ENCODE peak calls at places on chromosomes 6 and 20, in nine cellular contexts. F, O, N, S, L, G, U, W and V are unnamed samples.

GRCh38 chr6:53829698-53830221 is 35.0 kb downstream of the LRRC1 start:
- DNase-seq in F (no peak), O (no peak), N (no peak), S (no peak), L (no peak), G (no peak), U (no peak), W (no peak), V (no peak)

GRCh38 chr6:150221152-150221551 is 78.3 kb downstream of the PPP1R14C start:
- DNase-seq in F (no peak), O (no peak), N (no peak), S (no peak), L (no peak), G (no peak), U (no peak), W (no peak), V (no peak)

GRCh38 chr6:124676033-124676432 is 286.2 kb upstream of the RNF217 start:
- DNase-seq in F (no peak), O (no peak), N (no peak), S (peak), L (no peak), G (no peak), U (no peak), W (no peak), V (no peak)

GRCh38 chr20:57738484-57738883 is 28.7 kb upstream of the PMEPA1 start:
- DNase-seq in F (peak), O (no peak), N (no peak), S (no peak), L (no peak), G (no peak), U (no peak), W (no peak), V (no peak)

GRCh38 chr20:46253391-46253790 is 54.9 kb downstream of the CDH22 start:
- DNase-seq in F (peak), O (no peak), N (no peak), S (peak), L (no peak), G (no peak), U (no peak), W (no peak), V (no peak)

GRCh38 chr20:62808211-62808865 is 3.7 kb downstream of the OGFR start:
- DNase-seq in F (peak), O (peak), N (peak), S (peak), L (peak), G (peak), U (peak), W (no peak), V (no peak)

GRCh38 chr6:92050216-92050615 is 1369.1 kb downstream of the EPHA7 start:
- DNase-seq in F (no peak), O (no peak), N (no peak), S (no peak), L (no peak), G (no peak), U (no peak), W (no peak), V (no peak)

GRCh38 chr6:122730334-122730733 is 49.2 kb upstream of the FABP7 start:
- DNase-seq in F (no peak), O (no peak), N (no peak), S (no peak), L (no peak), G (no peak), U (no peak), W (no peak), V (no peak)

GRCh38 chr6:125346143-125346925 is 44.6 kb upstream of the HDDC2 start:
- DNase-seq in F (no peak), O (no peak), N (no peak), S (no peak), L (peak), G (no peak), U (no peak), W (no peak), V (no peak)

GRCh38 chr6:71248306-71248705 is 40.3 kb upstream of the OGFRL1 start:
- DNase-seq in F (peak), O (no peak), N (no peak), S (peak), L (peak), G (no peak), U (no peak), W (no peak), V (no peak)

GRCh38 chr20:24582373-24583168 is 113.1 kb downstream of the SYNDIG1 start:
- DNase-seq in F (no peak), O (no peak), N (no peak), S (no peak), L (no peak), G (no peak), U (no peak), W (no peak), V (no peak)

GRCh38 chr6:89657445-89658158 is 19.1 kb upstream of the LYRM2 start:
- DNase-seq in F (no peak), O (no peak), N (no peak), S (no peak), L (no peak), G (no peak), U (no peak), W (no peak), V (no peak)

GRCh38 chr6:123434186-123434585 is 202.6 kb downstream of the TRDN start:
- DNase-seq in F (no peak), O (no peak), N (no peak), S (no peak), L (no peak), G (no peak), U (no peak), W (no peak), V (no peak)

GRCh38 chr6:150681992-150682391 is 82.3 kb downstream of the PLEKHG1 start:
- DNase-seq in F (no peak), O (no peak), N (no peak), S (no peak), L (no peak), G (no peak), U (no peak), W (no peak), V (no peak)

GRCh38 chr20:11901127-11901526 is 16.6 kb upstream of the BTBD3 start:
- DNase-seq in F (peak), O (no peak), N (no peak), S (peak), L (no peak), G (no peak), U (no peak), W (no peak), V (no peak)

GRCh38 chr6:70241031-70241430 is 61.9 kb downstream of the COL9A1 start:
- DNase-seq in F (no peak), O (no peak), N (no peak), S (no peak), L (no peak), G (no peak), U (no peak), W (no peak), V (no peak)

GRCh38 chr6:1604347-1604990 is 5.2 kb upstream of the FOXC1 start:
- DNase-seq in F (peak), O (peak), N (peak), S (peak), L (peak), G (peak), U (peak), W (no peak), V (no peak)

GRCh38 chr6:2871922-2872321 is 30.3 kb upstream of the SERPINB1 start:
- DNase-seq in F (no peak), O (no peak), N (no peak), S (no peak), L (no peak), G (no peak), U (no peak), W (no peak), V (no peak)

GRCh38 chr6:138105880-138106664 is 1.1 kb downstream of the PERP start:
- DNase-seq in F (peak), O (no peak), N (no peak), S (no peak), L (no peak), G (no peak), U (no peak), W (no peak), V (no peak)

GRCh38 chr6:101398716-101399626 is 5.5 kb downstream of the GRIK2 start:
- DNase-seq in F (no peak), O (no peak), N (no peak), S (no peak), L (no peak), G (no peak), U (no peak), W (no peak), V (no peak)

GRCh38 chr6:7725412-7725811 is 487 bp upstream of the BMP6 start:
- DNase-seq in F (no peak), O (no peak), N (no peak), S (no peak), L (no peak), G (no peak), U (no peak), W (no peak), V (no peak)

GRCh38 chr6:7727951-7728854 is 2.3 kb downstream of the BMP6 start:
- DNase-seq in F (peak), O (peak), N (peak), S (peak), L (peak), G (no peak), U (peak), W (no peak), V (no peak)

GRCh38 chr6:7727150-7727950 is 1.5 kb downstream of the BMP6 start:
- DNase-seq in F (peak), O (peak), N (peak), S (peak), L (peak), G (no peak), U (no peak), W (no peak), V (no peak)

GRCh38 chr6:7725849-7726415 is at the start of gene BMP6:
- DNase-seq in F (peak), O (peak), N (peak), S (peak), L (peak), G (peak), U (peak), W (peak), V (peak)

DNA sequence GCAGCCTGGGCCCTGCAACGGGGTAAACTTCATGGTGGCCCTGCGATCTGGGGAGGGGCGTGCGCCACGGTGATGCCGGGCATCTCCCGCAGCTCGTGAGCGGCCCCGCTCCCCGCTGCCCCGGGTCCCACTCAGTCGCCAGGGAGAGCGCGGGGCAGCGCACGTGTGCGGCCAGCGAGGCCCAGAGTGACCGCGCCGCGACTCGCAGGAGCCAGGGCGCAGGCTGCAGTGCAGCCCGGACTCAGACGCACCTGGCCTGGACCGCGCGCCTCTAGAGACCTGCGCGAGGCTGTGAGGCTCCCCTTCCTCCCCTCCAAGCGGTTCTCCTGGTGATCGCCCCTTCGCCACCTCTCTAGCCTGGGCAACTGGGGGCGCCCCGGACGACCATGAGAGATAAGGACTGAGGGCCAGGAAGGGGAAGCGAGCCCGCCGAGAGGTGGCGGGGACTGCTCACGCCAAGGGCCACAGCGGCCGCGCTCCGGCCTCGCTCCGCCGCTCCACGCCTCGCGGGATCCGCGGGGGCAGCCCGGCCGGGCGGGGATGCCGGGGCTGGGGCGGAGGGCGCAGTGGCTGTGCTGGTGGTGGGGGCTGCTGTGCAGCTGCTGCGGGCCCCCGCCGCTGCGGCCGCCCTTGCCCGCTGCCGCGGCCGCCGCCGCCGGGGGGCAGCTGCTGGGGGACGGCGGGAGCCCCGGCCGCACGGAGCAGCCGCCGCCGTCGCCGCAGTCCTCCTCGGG is 684 bp downstream of the BMP6 start:
- DNase-seq in F (peak), O (peak), N (peak), S (peak), L (peak), G (no peak), U (no peak), W (no peak), V (no peak)
- TF ChIP-seq CTCF in F (no peak), O (no peak), N (no peak), S (no peak), L (no peak), G (no peak), U (no peak), W (no peak), V (no peak)

GRCh38 chr6:17102258-17102870 is 514 bp downstream of the STMND1 start:
- DNase-seq in F (no peak), O (no peak), N (no peak), S (no peak), L (no peak), G (no peak), U (no peak), W (no peak), V (no peak)

GRCh38 chr6:17101422-17102257 is at the start of gene STMND1:
- DNase-seq in F (peak), O (peak), N (peak), S (peak), L (no peak), G (peak), U (peak), W (no peak), V (no peak)

GRCh38 chr6:17099401-17100059 is 2.3 kb upstream of the STMND1 start:
- DNase-seq in F (no peak), O (no peak), N (no peak), S (no peak), L (no peak), G (no peak), U (no peak), W (no peak), V (no peak)

GRCh38 chr6:17107768-17108325 is 6.0 kb downstream of the STMND1 start:
- DNase-seq in F (no peak), O (no peak), N (no peak), S (no peak), L (no peak), G (no peak), U (no peak), W (no peak), V (no peak)

GRCh38 chr6:17103715-17104114 is 1.9 kb downstream of the STMND1 start:
- DNase-seq in F (peak), O (no peak), N (no peak), S (no peak), L (no peak), G (no peak), U (no peak), W (no peak), V (no peak)
- TF ChIP-seq CTCF in F (peak), O (peak), N (peak), S (no peak), L (no peak), G (no peak), U (no peak), W (no peak), V (no peak)

GRCh38 chr6:157226761-157227160 is 96.6 kb downstream of the TMEM242 start:
- DNase-seq in F (no peak), O (no peak), N (no peak), S (peak), L (no peak), G (no peak), U (peak), W (no peak), V (no peak)

GRCh38 chr6:157228421-157229218 is 94.7 kb downstream of the TMEM242 start:
- DNase-seq in F (no peak), O (no peak), N (no peak), S (no peak), L (no peak), G (no peak), U (peak), W (no peak), V (no peak)

GRCh38 chr6:157229219-157229607 is 94.1 kb downstream of the TMEM242 start:
- DNase-seq in F (no peak), O (no peak), N (no peak), S (no peak), L (peak), G (no peak), U (no peak), W (no peak), V (no peak)

GRCh38 chr6:157226026-157226639 is 97.2 kb downstream of the TMEM242 start:
- DNase-seq in F (no peak), O (no peak), N (no peak), S (peak), L (no peak), G (peak), U (no peak), W (no peak), V (no peak)

DNA sequence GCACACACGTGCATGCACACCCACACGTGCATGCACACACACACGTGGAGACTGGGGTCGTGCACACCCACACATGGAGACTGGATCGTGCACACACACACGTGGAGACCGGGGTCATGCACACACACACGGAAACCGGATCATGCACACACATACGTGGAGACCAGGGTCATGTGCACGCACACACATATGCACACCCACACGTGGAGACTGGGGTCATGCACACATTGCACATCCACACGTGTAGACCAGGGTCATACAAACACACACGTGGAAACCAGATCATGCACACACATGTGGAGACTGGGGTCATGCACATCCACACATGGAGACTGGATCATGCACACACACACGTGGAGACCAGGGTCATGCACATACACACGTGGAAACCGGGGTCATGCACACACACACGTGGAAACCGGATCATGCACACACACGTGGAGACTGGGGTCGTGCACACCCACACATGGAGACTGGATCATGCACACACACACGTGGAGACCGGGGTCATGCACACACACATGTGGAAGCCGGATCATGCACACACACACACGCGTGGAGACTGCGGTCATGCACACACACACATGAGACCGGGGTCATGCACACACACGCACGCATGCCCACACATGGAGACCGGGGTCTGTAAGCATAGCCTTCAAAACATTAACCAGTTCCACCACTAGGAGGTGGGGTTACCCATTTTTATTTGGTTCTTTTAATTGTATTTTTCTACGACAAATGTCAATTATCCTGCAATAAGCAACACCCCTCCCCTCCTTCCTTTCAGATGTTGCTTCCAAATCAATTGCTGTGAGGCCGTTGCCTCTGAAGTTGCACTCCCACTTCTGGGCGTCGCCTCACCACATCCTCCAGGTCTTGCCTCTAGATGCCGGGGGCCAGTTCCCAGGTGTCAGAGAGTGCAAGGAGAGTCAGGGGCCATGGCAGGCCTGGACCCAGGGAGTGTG is 95.8 kb downstream of the TMEM242 start:
- DNase-seq in F (peak), O (no peak), N (no peak), S (no peak), L (peak), G (no peak), U (peak), W (no peak), V (no peak)
- TF ChIP-seq CTCF in F (peak), O (peak), N (peak), S (peak), L (peak), G (no peak), U (peak), W (no peak), V (peak)

GRCh38 chr20:48789185-48789668 is 38.6 kb downstream of the PREX1 start:
- DNase-seq in F (no peak), O (no peak), N (peak), S (no peak), L (no peak), G (no peak), U (no peak), W (no peak), V (no peak)
- TF ChIP-seq CTCF in F (no peak), O (no peak), N (no peak), S (no peak), L (no peak), G (no peak), U (no peak), W (no peak), V (no peak)

DNA sequence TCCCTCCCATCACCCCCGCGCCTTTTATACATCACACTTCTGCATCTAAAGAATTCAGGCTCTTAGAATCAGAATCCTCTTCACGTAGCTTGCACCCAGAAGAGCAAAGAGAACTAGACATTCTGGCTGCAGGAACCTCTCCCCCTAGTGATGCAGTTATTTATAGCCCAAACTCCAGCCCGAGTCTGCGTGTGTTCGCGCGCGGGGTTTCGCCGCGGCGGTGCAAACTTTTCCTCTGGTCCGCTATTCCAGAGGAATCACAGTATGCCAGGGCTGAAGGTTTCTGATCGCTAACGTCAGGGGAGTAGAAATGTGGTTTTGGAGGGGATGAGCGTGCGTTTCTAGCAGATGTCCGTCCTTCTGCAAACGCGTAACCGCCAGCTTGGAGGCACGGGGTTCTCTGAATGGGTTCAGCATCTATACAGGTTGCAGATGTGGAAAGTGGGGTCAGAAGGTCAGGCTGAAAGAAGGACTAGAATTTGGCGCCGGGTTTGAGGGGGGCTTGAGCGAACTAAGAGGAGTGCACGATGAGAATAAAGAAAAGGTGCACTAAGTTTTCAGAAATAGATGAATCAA is 1.9 kb downstream of the EPHA7 start:
- DNase-seq in F (peak), O (no peak), N (peak), S (peak), L (no peak), G (no peak), U (no peak), W (no peak), V (no peak)
- TF ChIP-seq CTCF in F (no peak), O (no peak), N (no peak), S (no peak), L (no peak), G (no peak), U (no peak), W (no peak), V (no peak)